ENCODE peak calls at places on chromosome 13, in six cellular contexts. Y is stimulated activated CD8-positive, alpha-beta memory T cell treated with anti-CD3 and anti-CD28 coated beads, Interleukin-4, amount 100 ng/mL, for 1 hour; J is ascending aorta; F is HT1080; U is HuH-7.5; T is T-helper 2 cell. V is an unnamed sample.

GRCh38 chr13:41345921-41346589 is 35.0 kb downstream of the NAA16 start:
- DNase-seq in Y (no peak), J (no peak), F (no peak), U (no peak), T (no peak), V (no peak)

GRCh38 chr13:65555973-65556372 is 1674.2 kb downstream of the PCDH9 start:
- DNase-seq in Y (no peak), J (no peak), F (no peak), U (no peak), T (no peak), V (no peak)

GRCh38 chr13:94020833-94021232 is 458.6 kb downstream of the DCT start:
- DNase-seq in Y (no peak), J (no peak), F (peak), U (no peak), T (no peak), V (no peak)

GRCh38 chr13:51541037-51541436 is 43.2 kb upstream of the WDFY2 start:
- DNase-seq in Y (no peak), J (no peak), F (no peak), U (no peak), T (no peak), V (no peak)

GRCh38 chr13:45046445-45046844 is 57.1 kb downstream of the GPALPP1 start:
- DNase-seq in Y (no peak), J (no peak), F (no peak), U (no peak), T (no peak), V (no peak)

GRCh38 chr13:76894401-76895110 is 8.4 kb upstream of the KCTD12 start:
- DNase-seq in Y (no peak), J (no peak), F (no peak), U (no peak), T (no peak), V (no peak)

GRCh38 chr13:38223093-38223492 is 126.6 kb upstream of the UFM1 start:
- DNase-seq in Y (no peak), J (no peak), F (peak), U (no peak), T (no peak), V (peak)

GRCh38 chr13:46496086-46496485 is 56.9 kb upstream of the LRCH1 start:
- DNase-seq in Y (no peak), J (no peak), F (no peak), U (no peak), T (no peak), V (no peak)

GRCh38 chr13:79637086-79637763 is 156.3 kb downstream of the NDFIP2 start:
- DNase-seq in Y (no peak), J (no peak), F (no peak), U (no peak), T (no peak), V (no peak)

GRCh38 chr13:98022210-98022609 is 68.7 kb downstream of the IPO5 start:
- DNase-seq in Y (no peak), J (no peak), F (peak), U (no peak), T (no peak), V (no peak)

GRCh38 chr13:111590796-111591195 is 270.4 kb downstream of the TEX29 start:
- DNase-seq in Y (no peak), J (no peak), F (no peak), U (no peak), T (no peak), V (no peak)

GRCh38 chr13:27079421-27079958 is 92.1 kb downstream of the USP12 start:
- DNase-seq in Y (no peak), J (no peak), F (peak), U (no peak), T (no peak), V (no peak)

GRCh38 chr13:40170982-40171381 is 495.5 kb downstream of the FOXO1 start:
- DNase-seq in Y (no peak), J (no peak), F (no peak), U (no peak), T (no peak), V (no peak)

GRCh38 chr13:58953638-58954037 is 1210.1 kb downstream of the DIAPH3 start:
- DNase-seq in Y (no peak), J (no peak), F (peak), U (no peak), T (no peak), V (no peak)

GRCh38 chr13:50884270-50884669 is 25.3 kb upstream of the RNASEH2B start:
- DNase-seq in Y (no peak), J (no peak), F (no peak), U (no peak), T (no peak), V (no peak)

GRCh38 chr13:70568571-70568970 is 460.3 kb upstream of the KLHL1 start:
- DNase-seq in Y (no peak), J (no peak), F (peak), U (no peak), T (no peak), V (peak)

GRCh38 chr13:27313742-27314141 is 43.1 kb downstream of the RASL11A start:
- DNase-seq in Y (no peak), J (no peak), F (no peak), U (no peak), T (no peak), V (no peak)

GRCh38 chr13:78876915-78877549 is 218.1 kb upstream of the OBI1 start:
- DNase-seq in Y (no peak), J (no peak), F (no peak), U (no peak), T (no peak), V (no peak)

GRCh38 chr13:23433171-23434153 is at the start of gene SACS:
- DNase-seq in Y (no peak), J (no peak), F (peak), U (no peak), T (no peak), V (peak)

GRCh38 chr13:20994441-20994821 is 67.0 kb downstream of the LATS2 start:
- DNase-seq in Y (no peak), J (no peak), F (no peak), U (no peak), T (no peak), V (no peak)

GRCh38 chr13:107450931-107451330 is 764.4 kb downstream of the LIG4 start:
- DNase-seq in Y (no peak), J (no peak), F (peak), U (no peak), T (no peak), V (no peak)

GRCh38 chr13:21686761-21687391 is 16.0 kb downstream of the FGF9 start:
- DNase-seq in Y (no peak), J (no peak), F (no peak), U (no peak), T (no peak), V (no peak)

GRCh38 chr13:95957331-95957730 is 95.9 kb downstream of the UGGT2 start:
- DNase-seq in Y (no peak), J (no peak), F (no peak), U (no peak), T (no peak), V (no peak)

GRCh38 chr13:36582977-36583376 is 90.8 kb upstream of the SERTM1 start:
- DNase-seq in Y (no peak), J (no peak), F (no peak), U (no peak), T (no peak), V (no peak)

GRCh38 chr13:45073809-45074208 is 46.5 kb upstream of the GTF2F2 start:
- DNase-seq in Y (no peak), J (no peak), F (peak), U (no peak), T (no peak), V (no peak)

GRCh38 chr13:39369161-39369890 is 233.7 kb downstream of the LHFPL6 start:
- DNase-seq in Y (no peak), J (no peak), F (no peak), U (no peak), T (no peak), V (no peak)

GRCh38 chr13:42333613-42334328 is 61.8 kb downstream of the AKAP11 start:
- DNase-seq in Y (no peak), J (no peak), F (peak), U (no peak), T (no peak), V (peak)

GRCh38 chr13:106619688-106620555 is 52.0 kb upstream of the ARGLU1 start:
- DNase-seq in Y (no peak), J (no peak), F (peak), U (peak), T (peak), V (peak)

GRCh38 chr13:77891041-77891440 is 27.6 kb downstream of the EDNRB start:
- DNase-seq in Y (no peak), J (no peak), F (peak), U (no peak), T (no peak), V (no peak)

GRCh38 chr13:47372742-47373141 is 475.9 kb upstream of the HTR2A start:
- DNase-seq in Y (no peak), J (no peak), F (no peak), U (no peak), T (no peak), V (no peak)